ENCODE peak calls at places on chromosomes 1 and 21, in four cellular contexts. F, N, V and W are unnamed samples.
A peak's percentile ranks its signal among the peaks of the same experiment; 100 is the strongest.

GRCh38 chr1:3652538-3653285 is 396 bp downstream of the TP73 start:
- DNase-seq in F (no peak), N (no peak), V (no peak), W (peak; percentile 90)

GRCh38 chr1:167862432-167863076 is 51.4 kb downstream of the ADCY10 start:
- DNase-seq in F (no peak), N (no peak), V (no peak), W (no peak)

GRCh38 chr1:207004931-207005830 is 27.4 kb downstream of the C1orf116 start:
- DNase-seq in F (no peak), N (peak; percentile 61), V (peak; percentile 57), W (no peak)

GRCh38 chr1:153627797-153628626 is at the start of gene S100A1:
- DNase-seq in F (no peak), N (no peak), V (peak; percentile 73), W (peak; percentile 79)

GRCh38 chr1:11266268-11267074 is 4.1 kb upstream of the MTOR start:
- DNase-seq in F (no peak), N (no peak), V (no peak), W (no peak)

GRCh38 chr21:44021064-44021463 is 9.0 kb downstream of the TRAPPC10 start:
- DNase-seq in F (no peak), N (no peak), V (no peak), W (no peak)

GRCh38 chr1:24102966-24103365 is 9.0 kb downstream of the MYOM3 start:
- DNase-seq in F (no peak), N (no peak), V (peak; percentile 86), W (no peak)

GRCh38 chr1:153220606-153221303 is 3.4 kb downstream of the PRR9 start:
- DNase-seq in F (no peak), N (no peak), V (no peak), W (no peak)

GRCh38 chr21:17542371-17542992 is 29.6 kb downstream of the CXADR start:
- DNase-seq in F (no peak), N (no peak), V (no peak), W (no peak)

GRCh38 chr1:231177971-231178370 is 16.1 kb downstream of the TRIM67 start:
- DNase-seq in F (no peak), N (no peak), V (no peak), W (no peak)

GRCh38 chr1:238581332-238581731 is 690.6 kb upstream of the ZP4 start:
- DNase-seq in F (no peak), N (no peak), V (no peak), W (no peak)

GRCh38 chr1:119330062-119330939 is 38.3 kb upstream of the HAO2 start:
- DNase-seq in F (no peak), N (no peak), V (no peak), W (no peak)

GRCh38 chr1:19437911-19438310 is 47.4 kb downstream of the CAPZB start:
- DNase-seq in F (peak; percentile 69), N (no peak), V (no peak), W (no peak)

GRCh38 chr1:25544243-25544764 is 898 bp downstream of the LDLRAP1 start:
- DNase-seq in F (no peak), N (peak; percentile 32), V (no peak), W (no peak)

GRCh38 chr1:179815642-179816041 is 62.0 kb downstream of the TOR1AIP2 start:
- DNase-seq in F (no peak), N (no peak), V (no peak), W (peak; percentile 30)

GRCh38 chr21:37670883-37671282 is 245.4 kb downstream of the KCNJ6 start:
- DNase-seq in F (no peak), N (no peak), V (no peak), W (no peak)

GRCh38 chr1:6347641-6348487 is 45.7 kb downstream of the ACOT7 start:
- DNase-seq in F (no peak), N (peak; percentile 74), V (no peak), W (no peak)

GRCh38 chr1:212283741-212284140 is 1.5 kb upstream of the PPP2R5A start:
- DNase-seq in F (no peak), N (no peak), V (no peak), W (no peak)

GRCh38 chr1:159923203-159924024 is 1.9 kb downstream of the TAGLN2 start:
- DNase-seq in F (peak; percentile 75), N (peak; percentile 86), V (peak; percentile 89), W (no peak)

GRCh38 chr1:214085325-214085724 is 97.6 kb downstream of the PROX1 start:
- DNase-seq in F (no peak), N (no peak), V (no peak), W (no peak)

DNA sequence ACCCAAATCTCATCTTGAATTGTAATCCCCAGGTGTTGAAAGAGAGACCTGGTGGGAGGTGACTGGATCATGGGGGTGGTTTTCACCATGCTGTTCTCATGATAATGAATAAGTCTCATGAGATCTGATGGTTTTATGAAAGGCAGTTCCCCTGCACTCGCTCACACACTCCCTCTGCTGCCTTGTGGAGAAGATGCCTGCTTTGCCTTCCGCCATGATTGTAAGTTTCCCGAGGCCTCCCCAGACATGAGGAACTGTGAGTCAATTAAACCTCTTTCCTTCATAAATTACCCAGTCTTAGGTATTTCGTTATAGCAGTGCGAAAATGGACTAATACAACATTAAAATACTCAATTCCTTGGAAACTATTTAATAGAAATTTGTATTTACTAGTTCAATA is 99.2 kb downstream of the PROX1 start:
- DNase-seq in F (no peak), N (no peak), V (no peak), W (no peak)
- TF ChIP-seq CTCF in F (no peak), N (no peak), V (no peak), W (no peak)

GRCh38 chr1:235367000-235367908 is at the start of gene TBCE:
- DNase-seq in F (peak; percentile 89), N (peak; percentile 94), V (peak; percentile 93), W (peak; percentile 96)
- TF ChIP-seq CTCF in F (no peak), N (no peak), V (no peak), W (peak; percentile 64)

GRCh38 chr1:220804202-220804586 is 17.5 kb downstream of the MTARC1 start:
- DNase-seq in F (no peak), N (no peak), V (no peak), W (no peak)
- TF ChIP-seq CTCF in F (no peak), N (no peak), V (no peak), W (no peak)

GRCh38 chr1:16376971-16377370 is 9.9 kb downstream of the SZRD1 start:
- DNase-seq in F (no peak), N (no peak), V (no peak), W (no peak)
- TF ChIP-seq CTCF in F (no peak), N (no peak), V (no peak), W (no peak)

GRCh38 chr1:81811757-81812371 is 11.1 kb downstream of the ADGRL2 start:
- DNase-seq in F (no peak), N (no peak), V (no peak), W (no peak)
- TF ChIP-seq CTCF in F (no peak), N (no peak), V (no peak), W (peak; percentile 80)

GRCh38 chr1:88737338-88737927 is 53.4 kb downstream of the PKN2 start:
- DNase-seq in F (no peak), N (no peak), V (no peak), W (no peak)

GRCh38 chr1:88741413-88741812 is 57.3 kb downstream of the PKN2 start:
- DNase-seq in F (no peak), N (no peak), V (no peak), W (no peak)

GRCh38 chr1:88740784-88741183 is 56.7 kb downstream of the PKN2 start:
- DNase-seq in F (no peak), N (no peak), V (no peak), W (no peak)

GRCh38 chr1:88735909-88736308 is 51.8 kb downstream of the PKN2 start:
- DNase-seq in F (no peak), N (no peak), V (no peak), W (no peak)

DNA sequence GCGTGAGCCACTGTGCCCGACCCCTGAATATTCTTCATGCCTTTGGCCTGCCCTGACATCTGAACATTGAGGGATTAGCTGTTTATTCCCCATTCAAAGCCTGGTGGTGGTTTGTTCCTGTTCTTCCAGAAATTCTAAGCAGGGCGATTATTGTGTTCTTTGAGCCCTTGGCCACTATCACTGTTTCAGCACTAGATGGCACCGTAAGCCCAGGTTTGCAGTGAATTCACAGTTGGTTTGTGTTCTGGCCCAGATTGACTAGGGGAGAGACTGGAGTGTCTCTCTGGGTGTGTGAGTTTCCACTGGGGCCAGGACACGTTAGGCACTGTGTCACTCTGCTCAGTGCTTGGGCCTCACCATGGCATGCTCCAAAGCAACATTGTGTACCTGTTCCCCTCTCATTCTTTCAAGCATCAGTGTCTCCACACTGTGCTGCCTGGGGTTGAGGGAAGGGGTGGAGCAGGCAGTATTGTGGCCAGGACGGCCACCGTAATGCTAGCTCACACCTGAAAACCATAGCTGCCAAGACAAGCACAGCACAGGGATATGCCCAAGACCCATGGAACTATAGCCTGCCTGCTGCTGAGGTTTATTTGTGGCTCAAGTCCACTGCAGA is 52.7 kb downstream of the PKN2 start:
- DNase-seq in F (no peak), N (no peak), V (no peak), W (no peak)
- TF ChIP-seq CTCF in F (peak; percentile 8), N (peak; percentile 42), V (no peak), W (peak; percentile 77)

GRCh38 chr1:2526824-2527552 is 592 bp upstream of the PANK4 start:
- DNase-seq in F (no peak), N (peak; percentile 79), V (no peak), W (no peak)

GRCh38 chr1:2527553-2527860 is 1.1 kb upstream of the PANK4 start:
- DNase-seq in F (no peak), N (no peak), V (no peak), W (no peak)

GRCh38 chr1:2528016-2528415 is 1.6 kb upstream of the PANK4 start:
- DNase-seq in F (no peak), N (no peak), V (peak; percentile 58), W (no peak)

GRCh38 chr1:2525524-2525895 is 886 bp downstream of the PANK4 start:
- DNase-seq in F (no peak), N (no peak), V (no peak), W (no peak)

GRCh38 chr1:2525896-2526823 is at the start of gene PANK4:
- DNase-seq in F (peak; percentile 86), N (peak; percentile 97), V (peak; percentile 91), W (no peak)
- TF ChIP-seq CTCF in F (no peak), N (no peak), V (no peak), W (peak; percentile 58)